ENCODE peak calls at places on chromosomes 4 and X, in seven cellular contexts. One of them, this sample, is unnamed.

GRCh38 chr4:99615210-99615834 is 40.7 kb downstream of the MTTP start:
- DNase-seq in fibroblast of lung: no peak
- DNase-seq in CD8-positive, alpha-beta memory T cell: no peak
- DNase-seq in heart right ventricle: peak
- DNase-seq in hepatocyte: no peak
- DNase-seq in endothelial cell of umbilical vein: no peak
- DNase-seq in heart left ventricle: peak
- DNase-seq in this sample: no peak

GRCh38 chrX:20965270-20966044 is 408.8 kb upstream of the CNKSR2 start:
- DNase-seq in heart right ventricle: no peak
- DNase-seq in hepatocyte: no peak
- DNase-seq in CD8-positive, alpha-beta memory T cell: no peak
- DNase-seq in fibroblast of lung: no peak
- DNase-seq in heart left ventricle: no peak
- DNase-seq in endothelial cell of umbilical vein: no peak
- DNase-seq in this sample: no peak

GRCh38 chrX:87732133-87732532 is 214.5 kb downstream of the KLHL4 start:
- DNase-seq in hepatocyte: no peak
- DNase-seq in heart right ventricle: no peak
- DNase-seq in heart left ventricle: no peak
- DNase-seq in endothelial cell of umbilical vein: no peak
- DNase-seq in CD8-positive, alpha-beta memory T cell: no peak
- DNase-seq in fibroblast of lung: no peak
- DNase-seq in this sample: no peak

GRCh38 chr4:140702096-140702757 is 54.0 kb downstream of the TBC1D9 start:
- DNase-seq in hepatocyte: no peak
- DNase-seq in endothelial cell of umbilical vein: no peak
- DNase-seq in fibroblast of lung: no peak
- DNase-seq in heart left ventricle: no peak
- DNase-seq in CD8-positive, alpha-beta memory T cell: no peak
- DNase-seq in heart right ventricle: no peak
- DNase-seq in this sample: no peak

GRCh38 chr4:93467484-93468155 is 360.9 kb upstream of the ATOH1 start:
- DNase-seq in heart left ventricle: no peak
- DNase-seq in CD8-positive, alpha-beta memory T cell: no peak
- DNase-seq in endothelial cell of umbilical vein: no peak
- DNase-seq in hepatocyte: no peak
- DNase-seq in fibroblast of lung: no peak
- DNase-seq in heart right ventricle: no peak
- DNase-seq in this sample: no peak

GRCh38 chr4:40747436-40747835 is 2.3 kb upstream of the NSUN7 start:
- DNase-seq in hepatocyte: no peak
- DNase-seq in heart left ventricle: no peak
- DNase-seq in endothelial cell of umbilical vein: no peak
- DNase-seq in heart right ventricle: no peak
- DNase-seq in CD8-positive, alpha-beta memory T cell: no peak
- DNase-seq in fibroblast of lung: no peak
- DNase-seq in this sample: no peak

GRCh38 chrX:40006025-40007017 is 91.4 kb downstream of the BCOR start:
- DNase-seq in CD8-positive, alpha-beta memory T cell: no peak
- DNase-seq in endothelial cell of umbilical vein: no peak
- DNase-seq in hepatocyte: peak
- DNase-seq in heart left ventricle: peak
- DNase-seq in heart right ventricle: peak
- DNase-seq in fibroblast of lung: peak
- DNase-seq in this sample: no peak

GRCh38 chr4:72295966-72296557 is 264.3 kb downstream of the NPFFR2 start:
- DNase-seq in hepatocyte: peak
- DNase-seq in fibroblast of lung: peak
- DNase-seq in heart left ventricle: no peak
- DNase-seq in CD8-positive, alpha-beta memory T cell: no peak
- DNase-seq in endothelial cell of umbilical vein: peak
- DNase-seq in heart right ventricle: no peak
- DNase-seq in this sample: no peak

GRCh38 chr4:77600521-77601451 is 4.8 kb upstream of the CXCL13 start:
- DNase-seq in CD8-positive, alpha-beta memory T cell: no peak
- DNase-seq in heart right ventricle: no peak
- DNase-seq in fibroblast of lung: peak
- DNase-seq in hepatocyte: peak
- DNase-seq in endothelial cell of umbilical vein: peak
- DNase-seq in heart left ventricle: no peak
- DNase-seq in this sample: no peak

GRCh38 chr4:19945501-19945900 is 306.2 kb upstream of the SLIT2 start:
- DNase-seq in heart left ventricle: no peak
- DNase-seq in CD8-positive, alpha-beta memory T cell: no peak
- DNase-seq in fibroblast of lung: no peak
- DNase-seq in hepatocyte: no peak
- DNase-seq in endothelial cell of umbilical vein: no peak
- DNase-seq in heart right ventricle: no peak
- DNase-seq in this sample: no peak

GRCh38 chr4:144583658-144584057 is 62.3 kb upstream of the HHIP start:
- DNase-seq in hepatocyte: no peak
- DNase-seq in CD8-positive, alpha-beta memory T cell: no peak
- DNase-seq in endothelial cell of umbilical vein: peak
- DNase-seq in heart right ventricle: no peak
- DNase-seq in fibroblast of lung: peak
- DNase-seq in heart left ventricle: no peak
- DNase-seq in this sample: no peak

GRCh38 chr4:144580421-144580820 is 65.5 kb upstream of the HHIP start:
- DNase-seq in heart right ventricle: no peak
- DNase-seq in heart left ventricle: no peak
- DNase-seq in endothelial cell of umbilical vein: peak
- DNase-seq in hepatocyte: no peak
- DNase-seq in fibroblast of lung: no peak
- DNase-seq in CD8-positive, alpha-beta memory T cell: no peak
- DNase-seq in this sample: no peak

GRCh38 chr4:144582975-144583374 is 63.0 kb upstream of the HHIP start:
- DNase-seq in fibroblast of lung: peak
- DNase-seq in hepatocyte: peak
- DNase-seq in CD8-positive, alpha-beta memory T cell: no peak
- DNase-seq in heart left ventricle: no peak
- DNase-seq in endothelial cell of umbilical vein: peak
- DNase-seq in heart right ventricle: no peak
- DNase-seq in this sample: no peak

GRCh38 chr4:144584428-144584827 is 61.5 kb upstream of the HHIP start:
- DNase-seq in heart left ventricle: no peak
- DNase-seq in endothelial cell of umbilical vein: peak
- DNase-seq in fibroblast of lung: no peak
- DNase-seq in heart right ventricle: no peak
- DNase-seq in CD8-positive, alpha-beta memory T cell: no peak
- DNase-seq in hepatocyte: no peak
- DNase-seq in this sample: no peak

DNA sequence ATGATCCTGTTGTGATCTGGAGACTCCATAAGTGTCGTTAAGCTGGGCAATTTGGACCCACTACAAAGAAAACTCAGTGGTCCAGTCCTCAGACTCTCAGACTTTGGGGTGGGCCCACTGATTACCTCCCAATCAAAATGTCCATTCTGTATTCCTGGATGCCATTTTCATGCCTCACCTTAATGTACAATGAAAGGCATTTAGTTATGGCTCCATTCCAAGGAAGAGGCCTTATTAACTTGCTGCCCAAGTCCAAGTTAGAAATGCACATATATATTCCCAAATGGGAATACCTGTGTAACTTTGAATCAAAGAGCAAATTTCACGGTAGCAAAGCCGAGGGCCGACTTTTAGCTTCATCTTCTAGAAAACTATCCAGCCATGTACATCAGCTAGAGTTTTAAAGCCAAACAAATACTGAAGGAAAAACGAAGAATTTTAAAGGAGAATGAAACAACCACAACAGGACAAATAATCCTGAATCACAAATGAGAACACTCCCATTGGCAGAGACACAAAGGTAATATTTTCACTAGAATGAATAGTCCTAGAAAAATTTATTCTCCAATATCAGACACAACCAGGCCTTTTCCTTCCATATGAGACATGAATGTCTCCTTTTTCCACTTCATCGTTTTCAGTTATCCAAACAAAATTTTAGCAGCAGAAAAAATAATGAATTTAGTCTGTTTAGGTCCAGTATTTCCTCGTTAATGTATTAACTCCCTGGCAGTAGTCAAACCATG is 63.7 kb upstream of the HHIP start:
- DNase-seq in heart left ventricle: no peak
- DNase-seq in heart right ventricle: no peak
- DNase-seq in endothelial cell of umbilical vein: peak
- DNase-seq in fibroblast of lung: peak
- DNase-seq in hepatocyte: no peak
- DNase-seq in CD8-positive, alpha-beta memory T cell: no peak
- DNase-seq in this sample: peak
- H3K27ac ChIP-seq in heart left ventricle: no peak
- H3K27ac ChIP-seq in heart right ventricle: no peak
- H3K27ac ChIP-seq in endothelial cell of umbilical vein: peak
- H3K27ac ChIP-seq in fibroblast of lung: no peak
- H3K27ac ChIP-seq in hepatocyte: no peak
- H3K27ac ChIP-seq in CD8-positive, alpha-beta memory T cell: no peak
- H3K27ac ChIP-seq in this sample: peak

DNA sequence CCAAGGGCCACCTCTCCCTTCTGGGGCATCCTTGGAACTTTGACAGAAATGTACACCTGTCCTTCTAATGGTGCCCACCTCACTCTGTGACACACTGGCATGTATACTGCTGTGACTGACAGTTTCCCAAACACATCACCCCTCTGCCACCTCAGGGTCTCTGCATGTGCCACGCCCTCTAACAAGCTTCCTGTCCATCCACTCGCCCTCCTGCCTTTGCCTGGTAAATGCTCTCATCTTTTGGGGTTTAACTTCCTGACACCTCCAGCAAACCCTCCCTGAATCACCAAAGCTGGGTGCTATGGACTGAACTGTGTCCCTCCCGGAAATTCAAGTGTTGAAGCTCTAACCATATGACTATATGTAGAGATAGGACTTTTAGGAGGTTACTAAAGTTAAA is 95.8 kb downstream of the AFAP1 start:
- DNase-seq in hepatocyte: no peak
- DNase-seq in heart left ventricle: no peak
- DNase-seq in CD8-positive, alpha-beta memory T cell: no peak
- DNase-seq in fibroblast of lung: no peak
- DNase-seq in heart right ventricle: no peak
- DNase-seq in endothelial cell of umbilical vein: no peak
- DNase-seq in this sample: no peak
- H3K27ac ChIP-seq in hepatocyte: no peak
- H3K27ac ChIP-seq in heart left ventricle: peak
- H3K27ac ChIP-seq in CD8-positive, alpha-beta memory T cell: no peak
- H3K27ac ChIP-seq in fibroblast of lung: peak
- H3K27ac ChIP-seq in heart right ventricle: peak
- H3K27ac ChIP-seq in endothelial cell of umbilical vein: peak
- H3K27ac ChIP-seq in this sample: peak

GRCh38 chr4:174084981-174085380 is 198.5 kb downstream of the FBXO8 start:
- DNase-seq in heart left ventricle: no peak
- DNase-seq in endothelial cell of umbilical vein: no peak
- DNase-seq in heart right ventricle: no peak
- DNase-seq in hepatocyte: no peak
- DNase-seq in CD8-positive, alpha-beta memory T cell: no peak
- DNase-seq in fibroblast of lung: no peak
- DNase-seq in this sample: no peak

GRCh38 chr4:174089711-174090110 is 193.8 kb downstream of the FBXO8 start:
- DNase-seq in hepatocyte: no peak
- DNase-seq in heart right ventricle: no peak
- DNase-seq in heart left ventricle: no peak
- DNase-seq in CD8-positive, alpha-beta memory T cell: no peak
- DNase-seq in endothelial cell of umbilical vein: no peak
- DNase-seq in fibroblast of lung: no peak
- DNase-seq in this sample: no peak

GRCh38 chr4:174084542-174084941 is 198.9 kb downstream of the FBXO8 start:
- DNase-seq in heart right ventricle: no peak
- DNase-seq in CD8-positive, alpha-beta memory T cell: no peak
- DNase-seq in heart left ventricle: no peak
- DNase-seq in endothelial cell of umbilical vein: peak
- DNase-seq in fibroblast of lung: no peak
- DNase-seq in hepatocyte: no peak
- DNase-seq in this sample: no peak

GRCh38 chr4:174091130-174091529 is 192.3 kb downstream of the FBXO8 start:
- DNase-seq in fibroblast of lung: no peak
- DNase-seq in hepatocyte: no peak
- DNase-seq in heart left ventricle: no peak
- DNase-seq in CD8-positive, alpha-beta memory T cell: no peak
- DNase-seq in endothelial cell of umbilical vein: no peak
- DNase-seq in heart right ventricle: no peak
- DNase-seq in this sample: no peak

GRCh38 chr4:174086829-174087799 is 196.4 kb downstream of the FBXO8 start:
- DNase-seq in fibroblast of lung: no peak
- DNase-seq in endothelial cell of umbilical vein: no peak
- DNase-seq in hepatocyte: no peak
- DNase-seq in heart left ventricle: no peak
- DNase-seq in CD8-positive, alpha-beta memory T cell: no peak
- DNase-seq in heart right ventricle: no peak
- DNase-seq in this sample: no peak
- H3K27ac ChIP-seq in fibroblast of lung: no peak
- H3K27ac ChIP-seq in endothelial cell of umbilical vein: no peak
- H3K27ac ChIP-seq in hepatocyte: no peak
- H3K27ac ChIP-seq in heart left ventricle: no peak
- H3K27ac ChIP-seq in CD8-positive, alpha-beta memory T cell: no peak
- H3K27ac ChIP-seq in heart right ventricle: no peak
- H3K27ac ChIP-seq in this sample: no peak

GRCh38 chr4:38306482-38307071 is 346.4 kb downstream of the PTTG2 start:
- DNase-seq in heart right ventricle: no peak
- DNase-seq in hepatocyte: no peak
- DNase-seq in heart left ventricle: no peak
- DNase-seq in endothelial cell of umbilical vein: no peak
- DNase-seq in CD8-positive, alpha-beta memory T cell: no peak
- DNase-seq in fibroblast of lung: no peak
- DNase-seq in this sample: no peak

GRCh38 chr4:38310446-38311043 is 350.3 kb downstream of the PTTG2 start:
- DNase-seq in endothelial cell of umbilical vein: no peak
- DNase-seq in heart left ventricle: no peak
- DNase-seq in CD8-positive, alpha-beta memory T cell: peak
- DNase-seq in heart right ventricle: no peak
- DNase-seq in hepatocyte: no peak
- DNase-seq in fibroblast of lung: peak
- DNase-seq in this sample: no peak

GRCh38 chr4:38308728-38309315 is 348.6 kb downstream of the PTTG2 start:
- DNase-seq in CD8-positive, alpha-beta memory T cell: no peak
- DNase-seq in fibroblast of lung: peak
- DNase-seq in heart left ventricle: no peak
- DNase-seq in endothelial cell of umbilical vein: no peak
- DNase-seq in hepatocyte: no peak
- DNase-seq in heart right ventricle: no peak
- DNase-seq in this sample: no peak

GRCh38 chr4:38311495-38311894 is 351.3 kb downstream of the PTTG2 start:
- DNase-seq in fibroblast of lung: no peak
- DNase-seq in heart right ventricle: no peak
- DNase-seq in endothelial cell of umbilical vein: no peak
- DNase-seq in hepatocyte: no peak
- DNase-seq in CD8-positive, alpha-beta memory T cell: no peak
- DNase-seq in heart left ventricle: no peak
- DNase-seq in this sample: no peak

DNA sequence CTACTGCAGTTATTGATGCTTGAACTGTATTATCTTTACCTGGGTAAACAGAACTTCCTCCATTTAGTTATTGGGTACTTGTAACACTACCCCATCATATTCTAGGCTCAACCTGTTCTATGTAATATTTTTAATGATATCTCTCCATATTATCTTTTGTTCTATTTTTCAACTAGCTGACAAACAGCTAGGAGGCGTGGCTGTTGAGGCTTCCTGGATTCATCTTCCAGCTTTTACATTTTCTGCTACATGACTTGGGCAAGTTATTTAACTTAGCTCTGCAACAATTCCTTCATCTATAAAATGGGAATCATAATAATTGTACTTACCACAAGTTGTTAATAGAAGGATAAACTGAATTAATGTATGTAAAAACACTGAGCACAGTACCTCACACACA is 349.3 kb downstream of the PTTG2 start:
- DNase-seq in fibroblast of lung: no peak
- DNase-seq in endothelial cell of umbilical vein: no peak
- DNase-seq in CD8-positive, alpha-beta memory T cell: no peak
- DNase-seq in heart left ventricle: no peak
- DNase-seq in hepatocyte: no peak
- DNase-seq in heart right ventricle: no peak
- DNase-seq in this sample: no peak
- H3K27ac ChIP-seq in fibroblast of lung: no peak
- H3K27ac ChIP-seq in endothelial cell of umbilical vein: no peak
- H3K27ac ChIP-seq in CD8-positive, alpha-beta memory T cell: no peak
- H3K27ac ChIP-seq in heart left ventricle: no peak
- H3K27ac ChIP-seq in hepatocyte: no peak
- H3K27ac ChIP-seq in heart right ventricle: no peak
- H3K27ac ChIP-seq in this sample: peak